ENCODE peak calls at places on chromosomes 1 and 21, in nine cellular contexts. I is activated CD4-positive, alpha-beta T cell treated with anti-CD3 and anti-CD28 coated beads, Interleukin-2, amount 50 U/mL, for 4 hours; X is NCI-H1417; U is MG63; L is HTR-8/SVneo; M is amygdala; R is breast epithelium; D is GM04504; Y is neural progenitor cell. H is an unnamed sample.

GRCh38 chr1:6762060-6762459 is 23.2 kb upstream of the CAMTA1 start:
- DNase-seq in I (no peak), X (no peak), U (no peak), L (no peak), M (no peak), R (no peak), D (no peak), Y (no peak), H (no peak)

GRCh38 chr1:85748120-85748519 is 39.9 kb upstream of the ZNHIT6 start:
- DNase-seq in I (no peak), X (no peak), U (no peak), L (no peak), M (no peak), R (no peak), D (no peak), Y (no peak), H (no peak)

GRCh38 chr1:167943541-167943940 is 6.7 kb upstream of the MPC2 start:
- DNase-seq in I (no peak), X (no peak), U (no peak), L (no peak), M (no peak), R (no peak), D (no peak), Y (no peak), H (no peak)

GRCh38 chr1:235632538-235633219 is 16.9 kb downstream of the GNG4 start:
- DNase-seq in I (no peak), X (no peak), U (peak; percentile 24), L (peak; percentile 60), M (no peak), R (no peak), D (peak; percentile 30), Y (peak; percentile 46), H (no peak)

GRCh38 chr1:46533179-46533864 is 18.1 kb downstream of the KNCN start:
- DNase-seq in I (peak; percentile 46), X (peak; percentile 86), U (peak; percentile 20), L (no peak), M (no peak), R (no peak), D (no peak), Y (peak; percentile 65), H (no peak)

GRCh38 chr1:100077525-100077924 is 55.2 kb downstream of the SASS6 start:
- DNase-seq in I (no peak), X (no peak), U (no peak), L (no peak), M (no peak), R (no peak), D (no peak), Y (no peak), H (no peak)

GRCh38 chr1:78619029-78619428 is 1.2 kb upstream of the IFI44L start:
- DNase-seq in I (no peak), X (no peak), U (no peak), L (no peak), M (no peak), R (no peak), D (no peak), Y (no peak), H (no peak)

GRCh38 chr1:11320153-11320936 is 47.3 kb downstream of the UBIAD1 start:
- DNase-seq in I (peak; percentile 25), X (no peak), U (no peak), L (no peak), M (no peak), R (no peak), D (no peak), Y (peak; percentile 81), H (no peak)

GRCh38 chr21:45457161-45457831 is 52.3 kb downstream of the COL18A1 start:
- DNase-seq in I (no peak), X (no peak), U (no peak), L (no peak), M (no peak), R (no peak), D (no peak), Y (no peak), H (no peak)

GRCh38 chr1:114509596-114510234 is 1.3 kb downstream of the TRIM33 start:
- DNase-seq in I (no peak), X (no peak), U (no peak), L (no peak), M (no peak), R (no peak), D (no peak), Y (no peak), H (no peak)

GRCh38 chr1:209389258-209389657 is 194.3 kb upstream of the CAMK1G start:
- DNase-seq in I (no peak), X (no peak), U (peak; percentile 82), L (peak; percentile 64), M (no peak), R (no peak), D (peak; percentile 71), Y (no peak), H (no peak)

GRCh38 chr1:212946872-212947271 is 3.5 kb upstream of the VASH2 start:
- DNase-seq in I (no peak), X (no peak), U (no peak), L (no peak), M (no peak), R (no peak), D (no peak), Y (no peak), H (no peak)

GRCh38 chr21:41585199-41585994 is 77.4 kb upstream of the TMPRSS2 start:
- DNase-seq in I (no peak), X (no peak), U (no peak), L (no peak), M (no peak), R (no peak), D (no peak), Y (no peak), H (no peak)

GRCh38 chr1:33606272-33606671 is 133.8 kb downstream of the ZSCAN20 start:
- DNase-seq in I (no peak), X (no peak), U (no peak), L (no peak), M (no peak), R (no peak), D (no peak), Y (no peak), H (no peak)

GRCh38 chr1:43232482-43232881 is 37.3 kb upstream of the TMEM125 start:
- DNase-seq in I (no peak), X (no peak), U (no peak), L (no peak), M (peak; percentile 28), R (peak; percentile 13), D (no peak), Y (no peak), H (no peak)

GRCh38 chr1:173925306-173926242 is 8.4 kb upstream of the SERPINC1 start:
- DNase-seq in I (no peak), X (no peak), U (no peak), L (no peak), M (no peak), R (no peak), D (no peak), Y (no peak), H (no peak)

GRCh38 chr1:8010080-8010664 is 15.9 kb downstream of the ERRFI1 start:
- DNase-seq in I (no peak), X (no peak), U (no peak), L (no peak), M (no peak), R (no peak), D (no peak), Y (no peak), H (no peak)

GRCh38 chr1:219066098-219066497 is 107.6 kb upstream of the LYPLAL1 start:
- DNase-seq in I (no peak), X (no peak), U (no peak), L (no peak), M (no peak), R (no peak), D (no peak), Y (no peak), H (no peak)

GRCh38 chr1:224539971-224540370 is 76.1 kb upstream of the CNIH3 start:
- DNase-seq in I (no peak), X (no peak), U (no peak), L (no peak), M (no peak), R (no peak), D (no peak), Y (no peak), H (no peak)

GRCh38 chr1:245807954-245808719 is 653.4 kb downstream of the KIF26B start:
- DNase-seq in I (no peak), X (no peak), U (no peak), L (no peak), M (no peak), R (no peak), D (no peak), Y (no peak), H (no peak)

GRCh38 chr1:235397733-235398132 is 30.5 kb downstream of the TBCE start:
- DNase-seq in I (no peak), X (no peak), U (peak; percentile 26), L (peak; percentile 78), M (no peak), R (no peak), D (peak; percentile 90), Y (no peak), H (no peak)

GRCh38 chr1:43980255-43981134 is 1.5 kb downstream of the B4GALT2 start:
- DNase-seq in I (no peak), X (no peak), U (no peak), L (no peak), M (no peak), R (no peak), D (no peak), Y (no peak), H (no peak)

GRCh38 chr1:151574575-151575529 is 34.7 kb downstream of the TUFT1 start:
- DNase-seq in I (no peak), X (no peak), U (peak; percentile 97), L (no peak), M (no peak), R (no peak), D (peak; percentile 57), Y (no peak), H (no peak)

GRCh38 chr1:206472454-206472853 is 2.2 kb downstream of the IKBKE start:
- DNase-seq in I (no peak), X (no peak), U (peak; percentile 63), L (peak; percentile 73), M (no peak), R (no peak), D (peak; percentile 26), Y (peak; percentile 42), H (no peak)

GRCh38 chr1:201745023-201745422 is 83.9 kb upstream of the IPO9 start:
- DNase-seq in I (no peak), X (no peak), U (no peak), L (no peak), M (no peak), R (no peak), D (no peak), Y (no peak), H (no peak)

GRCh38 chr1:232423591-232423990 is 206.3 kb downstream of the SIPA1L2 start:
- DNase-seq in I (no peak), X (no peak), U (no peak), L (no peak), M (no peak), R (no peak), D (no peak), Y (no peak), H (no peak)

GRCh38 chr1:14689996-14690614 is 91.6 kb downstream of the KAZN start:
- DNase-seq in I (no peak), X (no peak), U (peak; percentile 66), L (no peak), M (peak; percentile 28), R (no peak), D (no peak), Y (no peak), H (no peak)

GRCh38 chr1:83900530-83900929 is 98.4 kb downstream of the TTLL7 start:
- DNase-seq in I (no peak), X (no peak), U (no peak), L (no peak), M (no peak), R (no peak), D (peak; percentile 28), Y (no peak), H (no peak)

GRCh38 chr1:184482113-184482512 is 95.3 kb downstream of the C1orf21 start:
- DNase-seq in I (no peak), X (no peak), U (peak; percentile 76), L (no peak), M (no peak), R (no peak), D (no peak), Y (no peak), H (no peak)

GRCh38 chr1:61092643-61093042 is 10.3 kb downstream of the NFIA start:
- DNase-seq in I (no peak), X (peak; percentile 1), U (no peak), L (no peak), M (no peak), R (no peak), D (no peak), Y (no peak), H (peak; percentile 14)

GRCh38 chr1:116711061-116711582 is 43.1 kb upstream of the CD2 start:
- DNase-seq in I (peak; percentile 8), X (peak; percentile 32), U (peak; percentile 26), L (no peak), M (no peak), R (no peak), D (no peak), Y (peak; percentile 27), H (peak; percentile 41)